ENCODE peak calls at places on chromosomes 2 and 18, in four cellular contexts. D is H1, M is GM12878, P is HepG2. K is an unnamed sample.

GRCh38 chr2:183014005-183014404 is 24.3 kb downstream of the NCKAP1 start:
- DNase-seq in D (no peak), M (no peak), P (no peak), K (no peak)

GRCh38 chr2:129732630-129733026 is 246.8 kb upstream of the RAB6C start:
- DNase-seq in D (no peak), M (no peak), P (no peak), K (no peak)

GRCh38 chr2:35454966-35455638 is 900.5 kb upstream of the CRIM1 start:
- DNase-seq in D (peak), M (no peak), P (no peak), K (peak)

GRCh38 chr2:227881866-227882517 is 10.6 kb downstream of the DAW1 start:
- DNase-seq in D (no peak), M (no peak), P (no peak), K (no peak)

GRCh38 chr2:160812830-160813505 is 319.4 kb upstream of the RBMS1 start:
- DNase-seq in D (no peak), M (no peak), P (no peak), K (no peak)

GRCh38 chr2:215140166-215140707 is 1.8 kb upstream of the ABCA12 start:
- DNase-seq in D (no peak), M (no peak), P (no peak), K (no peak)

GRCh38 chr2:84290537-84290936 is 168.5 kb downstream of the SUCLG1 start:
- DNase-seq in D (no peak), M (no peak), P (no peak), K (no peak)

GRCh38 chr2:105597831-105598293 is 146.8 kb upstream of the NCK2 start:
- DNase-seq in D (no peak), M (no peak), P (no peak), K (no peak)

GRCh38 chr2:59584958-59585357 is 968.5 kb downstream of the BCL11A start:
- DNase-seq in D (peak), M (no peak), P (peak), K (peak)

GRCh38 chr2:98512699-98513098 is 68.0 kb downstream of the INPP4A start:
- DNase-seq in D (no peak), M (no peak), P (no peak), K (no peak)

GRCh38 chr2:241897231-241897916 is 27.8 kb downstream of the RTP5 start:
- DNase-seq in D (no peak), M (no peak), P (no peak), K (no peak)

GRCh38 chr2:175176624-175177023 is 4.9 kb downstream of the ATP5MC3 start:
- DNase-seq in D (no peak), M (no peak), P (no peak), K (no peak)

GRCh38 chr2:134819334-134819733 is 19.1 kb upstream of the ACMSD start:
- DNase-seq in D (no peak), M (no peak), P (no peak), K (no peak)

GRCh38 chr2:173355132-173355865 is 627 bp downstream of the CDCA7 start:
- DNase-seq in D (peak), M (no peak), P (peak), K (peak)

GRCh38 chr2:218780851-218781690 is 876 bp upstream of the CYP27A1 start:
- DNase-seq in D (no peak), M (no peak), P (peak), K (no peak)

GRCh38 chr18:26703170-26703933 is 155.0 kb upstream of the KCTD1 start:
- DNase-seq in D (no peak), M (no peak), P (no peak), K (no peak)

GRCh38 chr2:206145665-206146064 is 13.6 kb downstream of the NDUFS1 start:
- DNase-seq in D (no peak), M (no peak), P (no peak), K (no peak)

GRCh38 chr2:69390001-69390400 is 3.0 kb upstream of the GFPT1 start:
- DNase-seq in D (no peak), M (no peak), P (no peak), K (no peak)

GRCh38 chr2:72998724-72999123 is 72.8 kb downstream of the SFXN5 start:
- DNase-seq in D (no peak), M (no peak), P (no peak), K (no peak)

GRCh38 chr18:10927290-10927979 is 221.9 kb downstream of the PIEZO2 start:
- DNase-seq in D (no peak), M (no peak), P (no peak), K (no peak)

GRCh38 chr18:22324191-22325131 is 93.3 kb downstream of the CTAGE1 start:
- DNase-seq in D (no peak), M (no peak), P (no peak), K (no peak)

GRCh38 chr18:63848159-63848558 is 39.3 kb upstream of the SERPINB2 start:
- DNase-seq in D (no peak), M (no peak), P (peak), K (peak)

GRCh38 chr2:1738646-1739302 is 5.5 kb downstream of the PXDN start:
- DNase-seq in D (no peak), M (no peak), P (no peak), K (no peak)

GRCh38 chr2:182463760-182464159 is 36.9 kb upstream of the PDE1A start:
- DNase-seq in D (no peak), M (no peak), P (no peak), K (no peak)

GRCh38 chr2:39631256-39631655 is 34.5 kb upstream of the TMEM178A start:
- DNase-seq in D (no peak), M (no peak), P (no peak), K (no peak)

GRCh38 chr2:235940330-235940729 is 227.9 kb downstream of the GBX2 start:
- DNase-seq in D (no peak), M (no peak), P (no peak), K (no peak)

GRCh38 chr2:58313926-58314325 is 72.8 kb upstream of the FANCL start:
- DNase-seq in D (no peak), M (no peak), P (no peak), K (no peak)

GRCh38 chr18:37258819-37259218 is 306.8 kb downstream of the CELF4 start:
- DNase-seq in D (no peak), M (no peak), P (no peak), K (no peak)

GRCh38 chr18:54284967-54285785 is 15.9 kb downstream of the POLI start:
- DNase-seq in D (no peak), M (peak), P (no peak), K (no peak)

GRCh38 chr2:189367343-189367742 is 73.9 kb upstream of the WDR75 start:
- DNase-seq in D (no peak), M (no peak), P (no peak), K (no peak)

GRCh38 chr2:200625958-200626363 is 40.1 kb downstream of the AOX1 start:
- DNase-seq in D (no peak), M (no peak), P (no peak), K (peak)

GRCh38 chr2:234363011-234363487 is 133.8 kb downstream of the ARL4C start:
- DNase-seq in D (peak), M (no peak), P (peak), K (peak)

DNA sequence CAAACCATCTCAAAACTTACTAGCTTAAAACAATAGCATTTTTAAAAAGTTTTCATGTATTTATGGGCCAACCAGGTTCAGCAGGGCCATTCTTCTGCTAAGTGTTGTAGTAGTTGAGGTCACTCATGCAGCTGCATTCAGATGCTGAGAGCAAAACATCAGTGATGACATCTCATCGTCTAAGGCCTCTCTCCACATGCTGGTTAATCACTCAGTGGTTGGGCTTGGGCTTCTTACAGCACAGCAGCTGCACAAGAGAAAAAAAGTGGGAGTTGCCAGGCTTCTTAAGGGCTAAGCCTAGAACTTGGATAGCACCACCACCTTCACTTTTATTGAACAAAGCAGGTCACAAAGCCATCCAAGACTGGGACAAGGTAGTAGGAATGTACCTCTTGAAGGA is 190.3 kb downstream of the IRS1 start:
- DNase-seq in D (no peak), M (no peak), P (no peak), K (peak)
- TF ChIP-seq YY1 in D (no peak), M (no peak), P (no peak), K (no peak)

DNA sequence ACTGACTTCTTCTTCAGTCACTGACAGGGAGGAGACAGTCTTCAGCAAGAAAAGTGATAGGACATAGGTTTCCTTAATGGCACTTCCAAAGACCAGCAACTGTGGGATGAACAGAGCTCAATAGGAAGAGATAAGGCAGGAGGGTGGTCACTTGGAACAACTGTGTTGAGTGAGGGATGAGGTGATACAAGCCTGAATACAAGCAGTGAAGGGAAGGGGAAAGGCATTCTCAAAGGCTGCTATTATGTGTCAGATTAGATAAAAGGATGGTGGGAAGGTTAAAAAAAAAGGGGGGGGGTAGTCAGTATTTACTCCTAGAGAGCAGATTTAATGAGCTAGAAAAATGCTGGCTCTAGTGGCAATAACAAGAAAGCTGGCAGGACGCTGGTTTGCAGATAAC is 25.7 kb downstream of the CCBE1 start:
- DNase-seq in D (no peak), M (no peak), P (no peak), K (no peak)
- TF ChIP-seq SUZ12 in D (no peak), M (no peak), P (no peak), K (no peak)

GRCh38 chr2:85936421-85937068 is 47.8 kb upstream of the ST3GAL5 start:
- DNase-seq in D (no peak), M (no peak), P (no peak), K (no peak)

GRCh38 chr2:85935746-85936208 is 47.0 kb upstream of the ST3GAL5 start:
- DNase-seq in D (peak), M (no peak), P (no peak), K (peak)

GRCh38 chr2:85937069-85937439 is 48.3 kb upstream of the ST3GAL5 start:
- DNase-seq in D (no peak), M (no peak), P (no peak), K (no peak)

GRCh38 chr2:85935170-85935745 is 46.5 kb upstream of the ST3GAL5 start:
- DNase-seq in D (no peak), M (no peak), P (no peak), K (no peak)

GRCh38 chr2:85933753-85934594 is 45.2 kb upstream of the ST3GAL5 start:
- DNase-seq in D (no peak), M (no peak), P (no peak), K (no peak)
- H3K9ac ChIP-seq in D (no peak), M (no peak), P (no peak), K (no peak)

GRCh38 chr2:178927173-178927572 is 120.0 kb upstream of the TTN start:
- DNase-seq in D (no peak), M (no peak), P (no peak), K (no peak)
- TF ChIP-seq YY1 in D (no peak), M (no peak), P (no peak), K (no peak)

GRCh38 chr2:54725343-54726099 is 2.1 kb downstream of the EML6 start:
- DNase-seq in D (no peak), M (no peak), P (no peak), K (no peak)

GRCh38 chr2:54724150-54724559 is 693 bp downstream of the EML6 start:
- DNase-seq in D (no peak), M (no peak), P (no peak), K (no peak)

GRCh38 chr2:54726431-54726830 is 3.0 kb downstream of the EML6 start:
- DNase-seq in D (no peak), M (no peak), P (no peak), K (no peak)

GRCh38 chr2:54723300-54724149 is at the start of gene EML6:
- DNase-seq in D (peak), M (peak), P (peak), K (peak)

DNA sequence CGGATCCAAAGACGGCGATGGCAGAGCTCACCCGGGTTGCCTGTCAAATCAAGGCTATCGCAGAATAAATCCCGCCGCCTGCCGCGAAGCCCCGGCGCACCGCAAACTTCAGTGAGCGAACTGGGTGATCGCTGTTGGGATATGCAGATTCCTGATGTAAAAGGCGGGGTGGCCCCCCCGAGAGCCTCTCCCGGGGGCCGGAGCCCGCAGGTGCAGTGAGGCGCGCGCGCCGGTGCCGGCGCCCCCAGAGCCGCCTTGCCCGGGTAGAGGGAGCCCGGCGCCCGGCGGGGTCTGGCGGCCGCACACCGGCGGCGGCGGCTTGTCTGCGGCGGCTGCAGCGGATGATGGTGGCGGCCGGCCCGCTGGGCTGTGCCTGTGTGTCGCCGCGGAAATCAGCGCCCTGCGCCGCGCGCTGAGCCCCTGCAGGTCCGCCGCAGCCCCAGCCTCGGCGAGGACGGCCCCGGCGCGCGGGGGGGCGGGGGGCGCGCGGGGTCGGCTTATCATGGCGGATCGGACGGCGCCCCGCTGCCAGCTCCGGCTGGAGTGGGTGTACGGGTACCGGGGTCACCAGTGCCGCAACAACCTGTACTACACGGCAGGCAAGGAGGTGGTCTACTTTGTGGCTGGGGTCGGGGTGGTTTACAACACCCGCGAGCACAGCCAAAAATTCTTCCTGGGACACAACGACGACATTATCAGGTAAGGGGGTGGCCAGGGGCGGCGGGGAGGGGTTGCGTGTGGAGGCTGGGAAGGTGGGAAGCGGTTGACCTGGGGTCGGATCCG is 1.3 kb downstream of the EML6 start:
- DNase-seq in D (no peak), M (no peak), P (no peak), K (no peak)
- TF ChIP-seq SUZ12 in D (peak), M (no peak), P (no peak), K (peak)